ENCODE peak calls at places on chromosome 18, in five cellular contexts. C is sigmoid colon, N is Calu3, M is MM.1S, T is activated B cell treated with CpG ODN at 0.5 μM for 24 hours. F is an unnamed sample.

GRCh38 chr18:69584429-69584828 is 183.7 kb downstream of the DOK6 start:
- DNase-seq in C (no peak), N (no peak), M (no peak), T (no peak), F (no peak)

GRCh38 chr18:53909668-53910067 is 314.8 kb downstream of the MBD2 start:
- DNase-seq in C (no peak), N (peak), M (peak), T (no peak), F (no peak)

GRCh38 chr18:41371718-41372117 is 583.3 kb upstream of the PIK3C3 start:
- DNase-seq in C (no peak), N (no peak), M (no peak), T (no peak), F (no peak)

GRCh38 chr18:56831988-56832387 is 180.8 kb downstream of the WDR7 start:
- DNase-seq in C (no peak), N (no peak), M (no peak), T (no peak), F (no peak)

GRCh38 chr18:68693091-68693815 is 21.7 kb downstream of the TMX3 start:
- DNase-seq in C (no peak), N (no peak), M (no peak), T (no peak), F (no peak)

GRCh38 chr18:33951031-33951430 is 273.7 kb downstream of the NOL4 start:
- DNase-seq in C (no peak), N (no peak), M (no peak), T (no peak), F (no peak)

GRCh38 chr18:48826806-48827205 is 124.0 kb downstream of the SMAD7 start:
- DNase-seq in C (peak), N (no peak), M (no peak), T (no peak), F (peak)

GRCh38 chr18:72895548-72895947 is 27.8 kb upstream of the NETO1 start:
- DNase-seq in C (no peak), N (no peak), M (no peak), T (no peak), F (no peak)

GRCh38 chr18:28802546-28802945 is 625.6 kb upstream of the CDH2 start:
- DNase-seq in C (no peak), N (no peak), M (no peak), T (no peak), F (no peak)

GRCh38 chr18:7657937-7658336 is 90.8 kb downstream of the PTPRM start:
- DNase-seq in C (no peak), N (no peak), M (no peak), T (no peak), F (no peak)

GRCh38 chr18:9890957-9891356 is 5.2 kb downstream of the TXNDC2 start:
- DNase-seq in C (no peak), N (no peak), M (no peak), T (no peak), F (no peak)

GRCh38 chr18:50274044-50274442 is 7.3 kb downstream of the MBD1 start:
- DNase-seq in C (no peak), N (no peak), M (no peak), T (no peak), F (no peak)

GRCh38 chr18:10515456-10515855 is 10.4 kb upstream of the NAPG start:
- DNase-seq in C (no peak), N (no peak), M (no peak), T (no peak), F (no peak)

GRCh38 chr18:12652861-12653401 is 5.0 kb downstream of the SPIRE1 start:
- DNase-seq in C (no peak), N (no peak), M (peak), T (no peak), F (no peak)

GRCh38 chr18:13447621-13448020 is 229.1 kb downstream of the LDLRAD4 start:
- DNase-seq in C (no peak), N (no peak), M (no peak), T (no peak), F (no peak)

GRCh38 chr18:79378416-79379250 is 17.1 kb upstream of the NFATC1 start:
- DNase-seq in C (peak), N (peak), M (peak), T (peak), F (peak)

GRCh38 chr18:65398347-65398746 is 352.5 kb upstream of the CDH7 start:
- DNase-seq in C (no peak), N (no peak), M (no peak), T (no peak), F (no peak)

GRCh38 chr18:58087928-58088722 is 44.1 kb downstream of the NEDD4L start:
- DNase-seq in C (no peak), N (peak), M (no peak), T (no peak), F (no peak)

GRCh38 chr18:3117493-3118192 is 102.1 kb downstream of the MYOM1 start:
- DNase-seq in C (no peak), N (no peak), M (no peak), T (no peak), F (no peak)

GRCh38 chr18:62210138-62210537 is 23.1 kb downstream of the RELCH start:
- DNase-seq in C (no peak), N (no peak), M (no peak), T (no peak), F (no peak)
- TF ChIP-seq CTCF in C (no peak), N (no peak), M (no peak), T (no peak), F (no peak)

DNA sequence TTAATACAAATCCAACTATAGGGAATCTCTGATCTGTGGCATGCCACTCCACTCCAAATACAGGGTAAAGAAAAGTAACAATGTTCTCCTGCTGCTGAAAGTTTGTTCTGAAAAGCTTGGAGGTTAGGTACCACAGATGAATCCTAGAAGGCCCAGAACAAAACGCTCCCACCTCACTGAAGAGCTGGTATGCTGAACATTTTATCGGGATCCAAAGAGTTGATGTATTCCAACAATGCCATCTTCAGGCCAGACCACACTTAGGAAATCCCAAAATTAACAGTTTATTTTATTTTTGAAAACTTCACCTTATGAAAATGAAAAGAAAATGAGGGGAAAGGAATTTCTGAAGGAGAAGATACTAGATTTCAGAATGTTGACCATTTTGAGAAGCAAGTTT is 145.1 kb upstream of the CDH19 start:
- DNase-seq in C (no peak), N (peak), M (no peak), T (no peak), F (no peak)
- TF ChIP-seq CTCF in C (no peak), N (no peak), M (no peak), T (no peak), F (no peak)

GRCh38 chr18:75727479-75727878 is 300.0 kb upstream of the SMIM21 start:
- DNase-seq in C (no peak), N (no peak), M (no peak), T (no peak), F (no peak)
- TF ChIP-seq CTCF in C (peak), N (no peak), M (peak), T (no peak), F (peak)

GRCh38 chr18:44901283-44901682 is 220.6 kb downstream of the SETBP1 start:
- DNase-seq in C (no peak), N (peak), M (no peak), T (no peak), F (no peak)

GRCh38 chr18:44900627-44901026 is 219.9 kb downstream of the SETBP1 start:
- DNase-seq in C (no peak), N (no peak), M (no peak), T (no peak), F (no peak)

GRCh38 chr18:44897445-44898215 is 216.9 kb downstream of the SETBP1 start:
- DNase-seq in C (no peak), N (no peak), M (no peak), T (no peak), F (no peak)

GRCh38 chr18:44898536-44898935 is 217.8 kb downstream of the SETBP1 start:
- DNase-seq in C (no peak), N (no peak), M (no peak), T (no peak), F (no peak)

DNA sequence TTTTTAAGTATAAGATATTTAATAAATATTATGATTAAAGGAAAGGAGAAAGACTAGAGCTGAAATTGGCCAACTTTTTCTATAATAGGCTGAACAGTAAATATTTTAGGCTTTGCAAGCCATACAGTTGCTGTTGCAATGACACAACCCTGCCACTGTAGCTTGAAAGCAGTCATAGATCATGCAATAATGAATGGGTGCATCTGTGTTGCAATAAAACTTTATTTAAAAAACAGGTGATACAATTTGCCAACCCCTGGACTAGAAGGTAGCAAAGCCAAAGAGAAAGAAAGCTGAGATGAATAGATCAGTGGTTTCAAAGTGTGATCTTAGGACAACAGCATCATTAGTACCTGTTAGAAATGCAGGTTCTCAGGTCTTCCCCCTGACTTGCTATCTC is 219.1 kb downstream of the SETBP1 start:
- DNase-seq in C (no peak), N (no peak), M (no peak), T (no peak), F (no peak)
- TF ChIP-seq CTCF in C (no peak), N (no peak), M (peak), T (no peak), F (no peak)

F was measured in mesothelial cell of epicardium.